ENCODE peak calls at places on chromosome 6, in four cellular contexts. One of them, this sample, is unnamed.

GRCh38 chr6:44216677-44217331 is at the start of gene MYMX:
- DNase-seq in endothelial cell of umbilical vein: no peak
- DNase-seq in transverse colon: no peak
- DNase-seq in Panc1: no peak
- DNase-seq in this sample: no peak

GRCh38 chr6:33607784-33608161 is 13.3 kb upstream of the ITPR3 start:
- DNase-seq in endothelial cell of umbilical vein: no peak
- DNase-seq in transverse colon: peak
- DNase-seq in Panc1: no peak
- DNase-seq in this sample: no peak

GRCh38 chr6:15870354-15871043 is 207.7 kb upstream of the DTNBP1 start:
- DNase-seq in endothelial cell of umbilical vein: peak
- DNase-seq in transverse colon: no peak
- DNase-seq in Panc1: no peak
- DNase-seq in this sample: no peak

GRCh38 chr6:51495806-51496380 is 591.5 kb downstream of the PKHD1 start:
- DNase-seq in endothelial cell of umbilical vein: no peak
- DNase-seq in transverse colon: no peak
- DNase-seq in Panc1: no peak
- DNase-seq in this sample: no peak

GRCh38 chr6:129598244-129599187 is 111.5 kb downstream of the ARHGAP18 start:
- DNase-seq in endothelial cell of umbilical vein: peak
- DNase-seq in transverse colon: no peak
- DNase-seq in Panc1: peak
- DNase-seq in this sample: no peak

GRCh38 chr6:50288241-50288640 is 238.5 kb upstream of the DEFB112 start:
- DNase-seq in endothelial cell of umbilical vein: no peak
- DNase-seq in transverse colon: no peak
- DNase-seq in Panc1: no peak
- DNase-seq in this sample: no peak

GRCh38 chr6:55617272-55617671 is 38.3 kb upstream of the HMGCLL1 start:
- DNase-seq in endothelial cell of umbilical vein: peak
- DNase-seq in transverse colon: no peak
- DNase-seq in Panc1: peak
- DNase-seq in this sample: no peak

GRCh38 chr6:87702589-87702945 is 534 bp upstream of the AKIRIN2 start:
- DNase-seq in endothelial cell of umbilical vein: no peak
- DNase-seq in transverse colon: no peak
- DNase-seq in Panc1: no peak
- DNase-seq in this sample: no peak

GRCh38 chr6:157267109-157267611 is 56.2 kb downstream of the TMEM242 start:
- DNase-seq in endothelial cell of umbilical vein: no peak
- DNase-seq in transverse colon: no peak
- DNase-seq in Panc1: no peak
- DNase-seq in this sample: no peak

GRCh38 chr6:120844084-120844483 is 490.2 kb downstream of the TBC1D32 start:
- DNase-seq in endothelial cell of umbilical vein: no peak
- DNase-seq in transverse colon: no peak
- DNase-seq in Panc1: no peak
- DNase-seq in this sample: no peak

GRCh38 chr6:102679844-102680243 is 1286.3 kb downstream of the GRIK2 start:
- DNase-seq in endothelial cell of umbilical vein: no peak
- DNase-seq in transverse colon: no peak
- DNase-seq in Panc1: no peak
- DNase-seq in this sample: no peak

GRCh38 chr6:134352786-134353480 is 35.0 kb upstream of the SGK1 start:
- DNase-seq in endothelial cell of umbilical vein: no peak
- DNase-seq in transverse colon: no peak
- DNase-seq in Panc1: no peak
- DNase-seq in this sample: no peak

GRCh38 chr6:27814665-27815424 is 97.4 kb downstream of the OR2B2 start:
- DNase-seq in endothelial cell of umbilical vein: peak
- DNase-seq in transverse colon: peak
- DNase-seq in Panc1: peak
- DNase-seq in this sample: no peak

GRCh38 chr6:107115695-107116327 is 496 bp upstream of the BEND3 start:
- DNase-seq in endothelial cell of umbilical vein: peak
- DNase-seq in transverse colon: peak
- DNase-seq in Panc1: no peak
- DNase-seq in this sample: no peak

GRCh38 chr6:26240981-26241770 is 123.8 kb upstream of the BTN3A2 start:
- DNase-seq in endothelial cell of umbilical vein: peak
- DNase-seq in transverse colon: no peak
- DNase-seq in Panc1: no peak
- DNase-seq in this sample: no peak

GRCh38 chr6:75210885-75211739 is 5.3 kb upstream of the COL12A1 start:
- DNase-seq in endothelial cell of umbilical vein: peak
- DNase-seq in transverse colon: peak
- DNase-seq in Panc1: no peak
- DNase-seq in this sample: no peak

GRCh38 chr6:33860706-33861474 is 57.1 kb upstream of the MLN start:
- DNase-seq in endothelial cell of umbilical vein: peak
- DNase-seq in transverse colon: peak
- DNase-seq in Panc1: no peak
- DNase-seq in this sample: no peak

GRCh38 chr6:77151241-77151640 is 312.1 kb downstream of the HTR1B start:
- DNase-seq in endothelial cell of umbilical vein: no peak
- DNase-seq in transverse colon: no peak
- DNase-seq in Panc1: no peak
- DNase-seq in this sample: no peak

GRCh38 chr6:1027795-1028569 is 283.9 kb upstream of the FOXQ1 start:
- DNase-seq in endothelial cell of umbilical vein: no peak
- DNase-seq in transverse colon: no peak
- DNase-seq in Panc1: no peak
- DNase-seq in this sample: no peak

GRCh38 chr6:34384305-34385153 is 7.9 kb downstream of the NUDT3 start:
- DNase-seq in endothelial cell of umbilical vein: no peak
- DNase-seq in transverse colon: no peak
- DNase-seq in Panc1: no peak
- DNase-seq in this sample: no peak

GRCh38 chr6:170026272-170027110 is 264.4 kb downstream of the DLL1 start:
- DNase-seq in endothelial cell of umbilical vein: no peak
- DNase-seq in transverse colon: peak
- DNase-seq in Panc1: no peak
- DNase-seq in this sample: no peak

GRCh38 chr6:107179004-107179403 is 63.7 kb upstream of the BEND3 start:
- DNase-seq in endothelial cell of umbilical vein: peak
- DNase-seq in transverse colon: no peak
- DNase-seq in Panc1: no peak
- DNase-seq in this sample: no peak

DNA sequence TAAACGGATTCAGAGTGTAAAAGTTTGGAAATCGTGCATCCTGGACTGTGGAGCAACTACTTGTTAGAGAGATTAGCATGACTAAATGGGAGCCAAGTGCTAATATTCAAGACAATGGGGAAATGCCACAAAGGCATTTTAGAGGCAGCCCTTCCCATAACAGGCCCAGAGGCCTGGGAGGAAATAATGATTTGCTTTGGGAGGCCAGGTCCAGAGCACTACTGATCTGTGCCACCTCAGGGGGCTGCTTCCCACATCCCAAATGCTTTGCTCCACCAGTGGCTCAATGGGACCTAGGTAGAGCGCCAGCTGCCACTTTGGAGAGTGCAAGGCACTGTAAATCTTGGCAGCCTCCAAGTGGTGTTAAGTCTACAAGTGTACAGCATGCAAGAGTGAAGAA is 91.9 kb upstream of the HSF2 start:
- DNase-seq in endothelial cell of umbilical vein: no peak
- DNase-seq in transverse colon: no peak
- DNase-seq in Panc1: no peak
- DNase-seq in this sample: no peak
- TF ChIP-seq POLR2AphosphoS5 in endothelial cell of umbilical vein: no peak
- TF ChIP-seq POLR2AphosphoS5 in transverse colon: no peak
- TF ChIP-seq POLR2AphosphoS5 in Panc1: no peak
- TF ChIP-seq POLR2AphosphoS5 in this sample: no peak

GRCh38 chr6:105797313-105797970 is 288.7 kb upstream of the PRDM1 start:
- DNase-seq in endothelial cell of umbilical vein: no peak
- DNase-seq in transverse colon: no peak
- DNase-seq in Panc1: no peak
- DNase-seq in this sample: no peak

GRCh38 chr6:105799051-105799450 is 287.1 kb upstream of the PRDM1 start:
- DNase-seq in endothelial cell of umbilical vein: no peak
- DNase-seq in transverse colon: peak
- DNase-seq in Panc1: no peak
- DNase-seq in this sample: no peak

GRCh38 chr6:105795913-105796517 is 290.1 kb upstream of the PRDM1 start:
- DNase-seq in endothelial cell of umbilical vein: no peak
- DNase-seq in transverse colon: no peak
- DNase-seq in Panc1: no peak
- DNase-seq in this sample: no peak

GRCh38 chr6:105800398-105800797 is 285.7 kb upstream of the PRDM1 start:
- DNase-seq in endothelial cell of umbilical vein: no peak
- DNase-seq in transverse colon: no peak
- DNase-seq in Panc1: no peak
- DNase-seq in this sample: no peak

GRCh38 chr6:105798057-105798456 is 288.1 kb upstream of the PRDM1 start:
- DNase-seq in endothelial cell of umbilical vein: no peak
- DNase-seq in transverse colon: no peak
- DNase-seq in Panc1: no peak
- DNase-seq in this sample: no peak
- H3K27ac ChIP-seq in endothelial cell of umbilical vein: no peak
- H3K27ac ChIP-seq in transverse colon: peak
- H3K27ac ChIP-seq in Panc1: peak
- H3K27ac ChIP-seq in this sample: peak

DNA sequence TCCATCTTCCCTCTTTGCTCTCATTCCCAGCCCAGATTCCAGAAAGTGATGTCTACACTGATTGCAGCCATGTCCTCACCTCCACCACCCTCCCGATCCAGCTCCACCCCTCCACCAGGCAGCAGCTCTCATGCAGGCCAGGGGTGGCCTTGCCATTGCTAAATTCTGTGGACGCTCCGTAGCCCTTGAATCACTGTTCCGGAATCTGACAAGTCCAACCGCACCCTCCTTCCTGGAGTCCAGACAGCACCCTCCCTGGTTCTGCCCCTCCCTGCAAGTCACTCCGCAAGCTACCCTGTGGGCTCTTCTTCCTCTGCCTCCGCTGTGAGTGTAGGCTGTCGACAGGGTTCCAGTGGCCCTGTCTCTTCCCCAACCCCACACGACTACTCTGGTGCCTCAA is 26.2 kb downstream of the TNXB start:
- DNase-seq in endothelial cell of umbilical vein: no peak
- DNase-seq in transverse colon: no peak
- DNase-seq in Panc1: no peak
- DNase-seq in this sample: peak
- TF ChIP-seq POLR2AphosphoS5 in endothelial cell of umbilical vein: no peak
- TF ChIP-seq POLR2AphosphoS5 in transverse colon: no peak
- TF ChIP-seq POLR2AphosphoS5 in Panc1: no peak
- TF ChIP-seq POLR2AphosphoS5 in this sample: peak

DNA sequence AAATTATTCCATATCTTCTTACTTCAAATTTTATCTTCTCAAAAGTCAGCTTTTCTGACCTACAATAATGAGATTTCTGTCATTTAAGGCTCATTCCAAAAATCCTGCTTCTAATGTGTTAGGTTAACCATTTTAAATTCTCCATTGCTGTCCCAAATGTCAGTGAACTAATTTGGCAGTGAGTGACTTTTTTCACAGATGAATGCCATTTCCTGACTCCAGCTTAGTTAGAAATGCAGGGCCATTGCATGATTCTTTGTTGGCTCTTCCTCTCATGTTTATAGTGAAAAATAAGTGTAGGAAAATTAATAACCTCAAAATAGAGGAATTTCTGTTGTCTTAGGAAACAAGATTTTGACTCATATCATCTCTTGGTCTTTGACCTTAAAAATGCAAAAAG is 44.1 kb downstream of the VIP start:
- DNase-seq in endothelial cell of umbilical vein: no peak
- DNase-seq in transverse colon: no peak
- DNase-seq in Panc1: no peak
- DNase-seq in this sample: no peak
- H3K27ac ChIP-seq in endothelial cell of umbilical vein: no peak
- H3K27ac ChIP-seq in transverse colon: no peak
- H3K27ac ChIP-seq in Panc1: no peak
- H3K27ac ChIP-seq in this sample: no peak

DNA sequence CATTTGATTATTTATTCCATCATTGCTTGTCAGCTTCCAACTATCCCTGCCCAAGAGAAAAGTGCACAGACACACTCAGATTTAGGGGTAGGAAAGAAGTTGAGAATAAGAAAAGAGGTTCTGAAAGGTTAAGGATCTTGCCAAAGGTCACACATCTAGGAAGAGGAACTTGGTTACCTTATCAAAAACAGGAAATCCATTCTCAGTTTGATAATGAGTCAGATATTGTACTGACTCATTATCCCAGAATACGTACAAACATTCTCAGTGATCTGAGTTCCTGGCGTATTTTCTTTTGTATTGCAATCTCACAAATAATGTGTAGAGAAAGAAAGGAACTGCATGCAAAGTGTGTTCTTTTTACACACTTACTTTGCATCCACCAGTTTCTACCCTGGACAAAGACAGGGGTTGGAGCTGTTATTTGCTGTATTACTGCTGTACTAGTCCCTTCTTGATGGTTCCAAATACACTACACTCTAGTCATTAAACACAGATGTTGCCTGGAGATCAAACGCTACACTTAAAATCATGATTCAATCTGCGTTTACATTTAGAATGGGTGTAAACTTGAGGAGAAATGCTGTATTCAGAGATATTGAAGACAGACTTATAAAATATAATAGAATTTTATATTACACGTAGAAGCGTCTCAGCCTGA is 545.7 kb downstream of the PRKN start:
- DNase-seq in endothelial cell of umbilical vein: peak
- DNase-seq in transverse colon: no peak
- DNase-seq in Panc1: no peak
- DNase-seq in this sample: no peak
- TF ChIP-seq POLR2AphosphoS5 in endothelial cell of umbilical vein: peak
- TF ChIP-seq POLR2AphosphoS5 in transverse colon: no peak
- TF ChIP-seq POLR2AphosphoS5 in Panc1: no peak
- TF ChIP-seq POLR2AphosphoS5 in this sample: no peak

GRCh38 chr6:42390228-42390934 is 61.3 kb downstream of the TRERF1 start:
- DNase-seq in endothelial cell of umbilical vein: no peak
- DNase-seq in transverse colon: peak
- DNase-seq in Panc1: no peak
- DNase-seq in this sample: no peak
- H3K27ac ChIP-seq in endothelial cell of umbilical vein: no peak
- H3K27ac ChIP-seq in transverse colon: peak
- H3K27ac ChIP-seq in Panc1: peak
- H3K27ac ChIP-seq in this sample: no peak

GRCh38 chr6:158631678-158632537 is 12.6 kb downstream of the DYNLT1 start:
- DNase-seq in endothelial cell of umbilical vein: peak
- DNase-seq in transverse colon: peak
- DNase-seq in Panc1: no peak
- DNase-seq in this sample: peak
- TF ChIP-seq POLR2AphosphoS5 in endothelial cell of umbilical vein: peak
- TF ChIP-seq POLR2AphosphoS5 in transverse colon: peak
- TF ChIP-seq POLR2AphosphoS5 in Panc1: no peak
- TF ChIP-seq POLR2AphosphoS5 in this sample: peak

This sample was measured in esophagus muscularis mucosa.